ENCODE peak calls at places on chromosomes 12 and 14, in four cellular contexts. B is GM12878, Z is K562, X is HepG2. U is an unnamed sample.

GRCh38 chr14:23434488-23435219 is 806 bp downstream of the MYH7 start:
- DNase-seq in B (no peak), Z (no peak), X (no peak), U (no peak)

GRCh38 chr12:105581420-105581819 is 250.9 kb downstream of the C12orf75 start:
- DNase-seq in B (no peak), Z (no peak), X (no peak), U (no peak)

GRCh38 chr12:102527256-102527720 is 46.9 kb upstream of the IGF1 start:
- DNase-seq in B (no peak), Z (no peak), X (no peak), U (no peak)

GRCh38 chr12:125132698-125133400 is 67.6 kb downstream of the AACS start:
- DNase-seq in B (no peak), Z (no peak), X (no peak), U (no peak)

GRCh38 chr12:107129315-107129930 is 36.1 kb upstream of the CRY1 start:
- DNase-seq in B (no peak), Z (no peak), X (no peak), U (no peak)

GRCh38 chr14:73712071-73712506 is 2.1 kb downstream of the PNMA1 start:
- DNase-seq in B (no peak), Z (no peak), X (no peak), U (no peak)

GRCh38 chr12:85759217-85759616 is 77.0 kb downstream of the RASSF9 start:
- DNase-seq in B (no peak), Z (no peak), X (no peak), U (no peak)

GRCh38 chr14:90511795-90512331 is 115.0 kb downstream of the CALM1 start:
- DNase-seq in B (no peak), Z (no peak), X (no peak), U (no peak)

GRCh38 chr12:47551426-47551851 is 154.4 kb downstream of the RPAP3 start:
- DNase-seq in B (no peak), Z (no peak), X (no peak), U (no peak)

GRCh38 chr12:32586390-32586789 is 92.7 kb upstream of the DNM1L start:
- DNase-seq in B (no peak), Z (no peak), X (no peak), U (no peak)

GRCh38 chr12:12985817-12986408 is 14.2 kb downstream of the HEBP1 start:
- DNase-seq in B (no peak), Z (peak), X (peak), U (peak)

GRCh38 chr14:105962532-105962931 is 436.1 kb downstream of the TMEM121 start:
- DNase-seq in B (no peak), Z (no peak), X (no peak), U (no peak)
- TF ChIP-seq CREB1 in B (no peak), Z (no peak), X (no peak), U (no peak)

DNA sequence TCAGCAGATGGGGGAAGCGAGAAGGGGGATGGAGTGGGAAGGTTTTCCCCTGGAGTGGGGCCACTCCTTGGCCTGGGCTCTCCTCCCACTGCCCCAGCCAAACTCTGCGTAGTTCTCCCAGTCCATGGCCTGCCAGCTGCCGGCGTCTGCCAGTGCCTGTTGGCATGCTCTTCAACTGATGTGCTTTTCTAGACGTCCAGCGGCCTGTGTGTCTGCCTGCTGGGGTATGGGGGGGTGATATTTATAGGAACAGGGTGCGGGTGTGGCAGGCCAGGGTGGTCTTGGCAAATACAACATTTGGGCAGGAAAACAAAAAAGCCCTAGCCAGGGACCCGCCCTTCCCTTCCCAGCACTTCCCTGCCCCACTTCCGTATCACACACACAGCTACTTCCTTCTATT is 786.3 kb upstream of the NOVA1 start:
- DNase-seq in B (no peak), Z (no peak), X (no peak), U (no peak)
- TF ChIP-seq JUNB in B (no peak), Z (no peak), X (no peak), U (no peak)

GRCh38 chr14:100532154-100532915 is 54.9 kb downstream of the BEGAIN start:
- DNase-seq in B (no peak), Z (no peak), X (no peak), U (no peak)
- TF ChIP-seq CREB1 in B (no peak), Z (no peak), X (no peak), U (no peak)

DNA sequence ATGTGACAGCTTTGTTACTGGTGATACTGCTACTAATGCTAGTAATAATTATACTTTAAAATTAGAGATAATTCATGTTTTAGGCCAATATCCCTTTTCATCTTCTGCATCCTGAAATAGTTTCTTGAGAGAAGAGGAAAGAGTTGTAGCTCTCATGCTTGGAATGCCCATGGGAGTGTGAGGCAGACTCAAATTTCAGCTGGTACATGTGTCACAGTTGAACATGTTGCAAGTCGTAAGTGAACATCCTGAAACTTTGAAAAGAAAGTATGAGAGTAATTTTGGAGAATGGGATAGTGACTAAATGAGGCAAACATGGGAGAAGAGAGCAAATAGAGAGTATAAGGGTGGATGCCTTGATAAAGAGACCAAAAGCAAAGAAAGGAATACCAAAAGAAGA is 168.0 kb downstream of the TMTC3 start:
- DNase-seq in B (no peak), Z (no peak), X (no peak), U (no peak)
- TF ChIP-seq JUNB in B (no peak), Z (no peak), X (no peak), U (no peak)

GRCh38 chr12:57810450-57810849 is 8.1 kb downstream of the AVIL start:
- DNase-seq in B (no peak), Z (peak), X (no peak), U (no peak)
- TF ChIP-seq CREB1 in B (no peak), Z (no peak), X (no peak), U (no peak)

GRCh38 chr12:28563926-28564325 is 373.7 kb downstream of the CCDC91 start:
- DNase-seq in B (no peak), Z (no peak), X (no peak), U (no peak)
- TF ChIP-seq JUNB in B (no peak), Z (no peak), X (no peak), U (no peak)

DNA sequence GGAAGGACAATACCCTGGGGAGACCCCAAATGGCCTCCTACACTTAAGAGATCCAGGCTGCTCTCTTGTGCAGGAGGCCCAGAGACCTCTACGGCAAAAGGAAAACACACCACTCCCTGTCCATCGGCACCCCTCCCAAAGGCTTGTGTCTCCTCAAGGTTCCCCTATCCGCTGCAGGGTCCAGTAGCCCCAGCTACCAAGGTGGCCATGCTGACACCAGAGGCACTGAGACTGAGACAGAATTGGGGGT is 631 bp downstream of the DDIT3 start:
- DNase-seq in B (no peak), Z (no peak), X (no peak), U (no peak)
- TF ChIP-seq CREB1 in B (no peak), Z (no peak), X (no peak), U (no peak)

DNA sequence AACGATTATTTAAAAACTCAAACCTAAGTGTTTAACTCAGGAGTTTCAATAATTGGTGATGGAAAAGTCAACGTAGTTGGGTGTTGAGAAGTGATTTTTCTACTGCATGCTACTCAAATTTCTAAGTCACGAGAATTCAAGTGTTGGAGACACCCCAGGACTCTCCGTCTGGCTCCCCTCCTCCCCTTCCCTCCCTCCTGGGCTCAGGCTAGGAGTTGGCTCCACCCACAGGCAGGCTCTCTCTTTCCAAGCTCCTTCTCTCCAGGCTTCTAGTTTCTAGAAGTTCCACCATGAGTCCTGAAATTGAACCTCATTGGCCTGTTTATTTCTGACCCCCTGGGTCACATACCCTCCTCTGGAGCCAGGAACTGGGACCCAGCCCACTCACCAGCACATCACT is 73.0 kb downstream of the TMEM132D start:
- DNase-seq in B (no peak), Z (no peak), X (no peak), U (peak)
- TF ChIP-seq JUNB in B (no peak), Z (no peak), X (no peak), U (no peak)